ENCODE peak calls at places on chromosome 4, in four cellular contexts. N is K562, M is HL-60, S is GM12878. D is an unnamed sample.

GRCh38 chr4:54363037-54363436 is 133.9 kb downstream of the PDGFRA start:
- DNase-seq in N (no peak), S (no peak), M (no peak), D (no peak)

GRCh38 chr4:37967749-37968148 is 7.6 kb downstream of the PTTG2 start:
- DNase-seq in M (no peak), N (no peak), S (no peak), D (no peak)

GRCh38 chr4:15003891-15004700 is 1.8 kb downstream of the CPEB2 start:
- DNase-seq in M (no peak), S (no peak), N (peak), D (peak)

GRCh38 chr4:91631335-91631734 is 672.4 kb upstream of the GRID2 start:
- DNase-seq in S (no peak), N (no peak), M (no peak), D (no peak)

GRCh38 chr4:172962564-172963353 is 205.9 kb upstream of the GALNT7 start:
- DNase-seq in M (no peak), N (no peak), S (no peak), D (no peak)

GRCh38 chr4:157898836-157899605 is 273.8 kb downstream of the GASK1B start:
- DNase-seq in N (no peak), M (no peak), S (no peak), D (no peak)

GRCh38 chr4:147899512-147899911 is 167.6 kb downstream of the ARHGAP10 start:
- DNase-seq in S (no peak), M (no peak), N (no peak), D (no peak)

GRCh38 chr4:15873117-15873516 is 65.4 kb downstream of the FGFBP1 start:
- DNase-seq in M (no peak), S (no peak), N (no peak), D (no peak)

GRCh38 chr4:115356176-115356575 is 242.8 kb upstream of the NDST4 start:
- DNase-seq in S (no peak), M (no peak), N (no peak), D (no peak)

GRCh38 chr4:76597423-76597979 is 162.5 kb downstream of the SHROOM3 start:
- DNase-seq in M (no peak), S (no peak), N (no peak), D (no peak)

GRCh38 chr4:17721496-17722360 is 59.7 kb downstream of the FAM184B start:
- DNase-seq in S (no peak), N (no peak), M (no peak), D (no peak)

GRCh38 chr4:125432078-125432477 is 117.3 kb downstream of the FAT4 start:
- DNase-seq in N (no peak), M (no peak), S (no peak), D (no peak)

GRCh38 chr4:124157781-124158180 is 554.8 kb downstream of the ANKRD50 start:
- DNase-seq in M (no peak), S (no peak), N (no peak), D (no peak)

GRCh38 chr4:128524311-128524710 is 236.7 kb upstream of the PGRMC2 start:
- DNase-seq in M (no peak), S (no peak), N (no peak), D (no peak)

GRCh38 chr4:184860018-184860530 is 34.3 kb upstream of the ACSL1 start:
- DNase-seq in S (peak), N (no peak), M (peak), D (no peak)

GRCh38 chr4:76874176-76874575 is 23.8 kb downstream of the SOWAHB start:
- DNase-seq in S (no peak), N (no peak), M (no peak), D (no peak)

GRCh38 chr4:31458813-31459212 is 738.6 kb downstream of the PCDH7 start:
- DNase-seq in M (no peak), S (no peak), N (no peak), D (no peak)

GRCh38 chr4:95547708-95548471 is 883 bp downstream of the UNC5C start:
- DNase-seq in N (no peak), S (no peak), M (no peak), D (no peak)

GRCh38 chr4:110668463-110669245 is 45.8 kb upstream of the PITX2 start:
- DNase-seq in N (no peak), M (no peak), S (no peak), D (no peak)

GRCh38 chr4:168631241-168632151 is 134.6 kb downstream of the PALLD start:
- DNase-seq in N (no peak), M (no peak), S (no peak), D (no peak)

GRCh38 chr4:21512351-21512750 is 436.2 kb downstream of the KCNIP4 start:
- DNase-seq in S (no peak), M (no peak), N (no peak), D (no peak)

GRCh38 chr4:21507439-21507838 is 441.1 kb downstream of the KCNIP4 start:
- DNase-seq in M (no peak), S (no peak), N (no peak), D (no peak)
- TF ChIP-seq SPI1 in M (no peak), S (no peak), N (no peak), D (no peak)

DNA sequence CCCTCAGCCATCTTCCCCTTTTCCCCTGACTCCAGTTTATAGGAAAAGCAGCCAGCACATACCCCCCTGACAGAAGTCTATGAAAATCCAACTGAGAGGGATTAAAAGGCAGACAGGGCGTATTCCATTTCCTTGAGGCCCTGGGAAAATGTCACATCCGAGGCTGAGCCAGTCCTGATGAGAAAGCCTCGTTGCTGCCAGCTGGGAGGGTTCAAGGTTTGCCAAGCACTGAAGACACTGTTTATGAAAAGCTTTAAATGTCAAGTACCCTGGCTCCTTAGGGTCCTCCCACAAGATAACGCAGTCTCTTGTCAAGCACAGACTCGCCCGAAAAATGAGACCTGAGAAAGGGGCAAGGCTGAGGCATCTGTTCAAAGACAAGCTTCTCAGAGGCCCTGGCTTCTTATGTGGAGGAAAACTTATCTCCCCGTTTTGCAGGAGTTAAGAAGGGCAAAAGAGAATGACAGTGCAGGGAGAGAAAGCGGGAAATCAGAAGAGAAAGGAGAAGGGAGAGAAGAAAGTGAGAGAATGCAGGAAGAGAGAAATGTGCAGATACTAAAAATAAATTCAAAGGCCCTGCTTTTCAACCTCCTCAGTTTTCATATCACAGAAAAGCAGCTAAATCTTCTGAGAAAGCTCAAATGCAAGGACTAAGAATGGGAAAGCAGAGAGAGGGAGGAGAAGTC is 44.7 kb downstream of the SCD5 start:
- DNase-seq in S (no peak), M (no peak), N (no peak), D (no peak)
- TF ChIP-seq POLR2AphosphoS5 in S (no peak), M (no peak), N (no peak), D (no peak)

DNA sequence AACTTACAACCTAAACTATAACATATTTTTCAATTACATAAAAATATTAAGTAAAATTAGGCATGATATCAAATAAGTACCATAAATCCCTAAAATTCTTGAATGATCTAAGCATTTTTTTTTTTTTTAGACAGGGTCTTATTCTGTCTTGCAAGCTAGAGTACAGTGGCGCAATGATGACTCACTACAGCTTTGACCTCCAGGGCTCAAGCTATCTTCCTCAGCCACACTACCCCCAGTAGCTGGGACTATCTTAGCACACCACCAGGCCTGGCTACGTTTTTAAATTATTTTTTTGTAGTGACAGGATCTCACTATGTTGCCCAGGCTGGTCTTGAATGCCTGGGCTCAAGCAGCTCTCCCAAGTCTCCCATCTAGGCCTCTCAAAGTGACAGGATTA is 1042.3 kb downstream of the FSTL5 start:
- DNase-seq in S (no peak), M (peak), N (no peak), D (no peak)
- TF ChIP-seq SPI1 in S (no peak), M (no peak), N (no peak), D (no peak)

GRCh38 chr4:80204433-80204832 is 7.1 kb downstream of the PRDM8 start:
- DNase-seq in M (no peak), N (no peak), S (no peak), D (no peak)

GRCh38 chr4:80199947-80200346 is 2.6 kb downstream of the PRDM8 start:
- DNase-seq in S (no peak), M (no peak), N (no peak), D (no peak)

GRCh38 chr4:80202784-80203553 is 5.7 kb downstream of the PRDM8 start:
- DNase-seq in S (no peak), N (no peak), M (peak), D (peak)

GRCh38 chr4:80201326-80202151 is 4.2 kb downstream of the PRDM8 start:
- DNase-seq in S (no peak), N (no peak), M (peak), D (no peak)

DNA sequence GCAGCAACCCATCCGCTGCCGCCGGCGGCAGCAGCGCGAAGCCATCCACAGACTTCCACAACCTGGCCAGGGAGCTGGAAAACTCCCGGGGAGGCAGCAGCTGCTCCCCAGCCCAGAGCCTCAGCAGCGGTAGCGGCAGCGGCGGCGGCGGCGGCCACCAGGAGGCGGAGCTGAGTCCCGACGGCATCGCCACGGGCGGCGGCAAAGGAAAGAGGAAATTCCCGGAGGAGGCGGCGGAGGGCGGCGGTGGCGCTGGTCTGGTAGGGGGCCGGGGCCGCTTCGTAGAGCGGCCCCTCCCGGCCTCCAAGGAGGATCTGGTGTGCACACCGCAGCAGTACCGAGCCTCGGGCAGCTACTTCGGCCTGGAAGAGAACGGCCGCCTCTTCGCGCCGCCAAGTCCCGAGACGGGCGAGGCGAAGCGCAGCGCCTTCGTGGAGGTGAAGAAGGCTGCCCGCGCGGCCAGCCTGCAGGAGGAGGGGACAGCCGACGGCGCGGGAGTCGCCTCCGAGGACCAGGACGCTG is 4.9 kb downstream of the PRDM8 start:
- DNase-seq in S (no peak), N (no peak), M (no peak), D (peak)
- TF ChIP-seq POLR2AphosphoS5 in S (no peak), N (no peak), M (peak), D (no peak)

GRCh38 chr4:971670-972500 is 1.5 kb downstream of the DGKQ start:
- DNase-seq in S (no peak), N (no peak), M (no peak), D (no peak)

GRCh38 chr4:970854-971520 is 2.4 kb downstream of the DGKQ start:
- DNase-seq in N (no peak), M (no peak), S (no peak), D (no peak)

GRCh38 chr4:974668-975067 is 1.3 kb upstream of the DGKQ start:
- DNase-seq in S (no peak), M (no peak), N (no peak), D (no peak)

GRCh38 chr4:973431-974397 is at the start of gene DGKQ:
- DNase-seq in S (no peak), M (peak), N (peak), D (peak)

GRCh38 chr4:972651-973424 is 531 bp downstream of the DGKQ start:
- DNase-seq in N (peak), M (peak), S (no peak), D (peak)
- TF ChIP-seq SPI1 in N (no peak), M (no peak), S (no peak), D (no peak)